ENCODE peak calls at places on chromosomes 1 and 21, in eight cellular contexts. J, C, B, H, V, A, Q and L are unnamed samples. For H3K9me3, the result is how much of the 10 kb centered on the place peaks cover.

GRCh38 chr1:96683931-96684330 is 37.7 kb upstream of the PTBP2 start:
- DNase-seq in J (no peak), C (no peak), B (no peak), H (no peak), V (no peak), A (no peak), Q (no peak), L (no peak)

GRCh38 chr1:235105051-235106043 is 23.3 kb downstream of the TOMM20 start:
- DNase-seq in J (no peak), C (no peak), B (no peak), H (no peak), V (no peak), A (no peak), Q (no peak), L (no peak)

GRCh38 chr21:42405064-42406059 is 1.7 kb downstream of the UBASH3A start:
- DNase-seq in J (peak), C (no peak), B (no peak), H (no peak), V (no peak), A (no peak), Q (no peak), L (no peak)

GRCh38 chr1:18443573-18444520 is 36.9 kb upstream of the KLHDC7A start:
- DNase-seq in J (no peak), C (no peak), B (no peak), H (no peak), V (no peak), A (no peak), Q (no peak), L (no peak)

GRCh38 chr1:21631944-21632887 is 36.9 kb downstream of the RAP1GAP start:
- DNase-seq in J (no peak), C (peak), B (no peak), H (no peak), V (no peak), A (no peak), Q (no peak), L (no peak)

GRCh38 chr1:27218736-27219135 is 15.7 kb upstream of the WDTC1 start:
- DNase-seq in J (no peak), C (no peak), B (no peak), H (no peak), V (no peak), A (no peak), Q (no peak), L (no peak)

GRCh38 chr21:39346671-39347327 is 2.1 kb downstream of the HMGN1 start:
- DNase-seq in J (no peak), C (no peak), B (no peak), H (no peak), V (peak), A (no peak), Q (no peak), L (no peak)

GRCh38 chr1:46067652-46068051 is 64.8 kb downstream of the PIK3R3 start:
- DNase-seq in J (no peak), C (no peak), B (no peak), H (no peak), V (no peak), A (no peak), Q (no peak), L (no peak)

GRCh38 chr1:158185770-158186705 is 5.3 kb downstream of the CD1D start:
- DNase-seq in J (no peak), C (no peak), B (no peak), H (no peak), V (no peak), A (no peak), Q (no peak), L (no peak)

GRCh38 chr1:109060707-109061106 is 15.1 kb downstream of the TAF13 start:
- DNase-seq in J (no peak), C (no peak), B (no peak), H (no peak), V (no peak), A (no peak), Q (no peak), L (no peak)

GRCh38 chr1:93817819-93818569 is 61.0 kb downstream of the DNTTIP2 start:
- DNase-seq in J (peak), C (peak), B (no peak), H (no peak), V (peak), A (no peak), Q (no peak), L (no peak)

GRCh38 chr21:34198232-34199120 is 125.1 kb downstream of the MRPS6 start:
- DNase-seq in J (no peak), C (no peak), B (no peak), H (no peak), V (no peak), A (no peak), Q (no peak), L (no peak)

GRCh38 chr21:34129039-34129891 is 55.9 kb downstream of the MRPS6 start:
- DNase-seq in J (no peak), C (peak), B (no peak), H (no peak), V (peak), A (peak), Q (peak), L (peak)

GRCh38 chr21:44822484-44823178 is 4.8 kb upstream of the SUMO3 start:
- DNase-seq in J (no peak), C (no peak), B (no peak), H (no peak), V (no peak), A (no peak), Q (no peak), L (no peak)

GRCh38 chr1:206117151-206117948 is at the start of gene AVPR1B:
- DNase-seq in J (peak), C (peak), B (peak), H (peak), V (peak), A (no peak), Q (no peak), L (peak)

GRCh38 chr1:96425382-96426129 is 296.0 kb upstream of the PTBP2 start:
- DNase-seq in J (no peak), C (no peak), B (no peak), H (no peak), V (no peak), A (no peak), Q (no peak), L (no peak)

GRCh38 chr1:96130432-96130831 is 591.2 kb upstream of the PTBP2 start:
- DNase-seq in J (no peak), C (no peak), B (no peak), H (no peak), V (no peak), A (no peak), Q (no peak), L (no peak)

GRCh38 chr1:118479351-118479750 is 294.3 kb upstream of the SPAG17 start:
- DNase-seq in J (no peak), C (no peak), B (no peak), H (no peak), V (no peak), A (no peak), Q (no peak), L (no peak)

GRCh38 chr1:39639333-39640130 is at the start of gene HEYL:
- DNase-seq in J (peak), C (peak), B (peak), H (peak), V (no peak), A (no peak), Q (peak), L (no peak)

GRCh38 chr21:46425566-46425965 is 33.1 kb upstream of the DIP2A start:
- DNase-seq in J (no peak), C (no peak), B (peak), H (peak), V (no peak), A (no peak), Q (peak), L (no peak)

GRCh38 chr1:58231204-58231603 is 315.3 kb downstream of the OMA1 start:
- DNase-seq in J (no peak), C (no peak), B (no peak), H (no peak), V (no peak), A (no peak), Q (no peak), L (no peak)

GRCh38 chr1:26373281-26373680 is 731 bp upstream of the ZNF683 start:
- DNase-seq in J (no peak), C (no peak), B (no peak), H (peak), V (no peak), A (no peak), Q (no peak), L (no peak)

GRCh38 chr1:241408170-241408569 is 51.2 kb upstream of the RGS7 start:
- DNase-seq in J (no peak), C (no peak), B (no peak), H (no peak), V (no peak), A (no peak), Q (no peak), L (no peak)

GRCh38 chr1:111197598-111198289 is 2.7 kb downstream of the DENND2D start:
- DNase-seq in J (no peak), C (no peak), B (peak), H (peak), V (no peak), A (no peak), Q (no peak), L (peak)

GRCh38 chr1:18662286-18662639 is 31.6 kb downstream of the PAX7 start:
- DNase-seq in J (no peak), C (no peak), B (no peak), H (no peak), V (no peak), A (no peak), Q (no peak), L (no peak)

GRCh38 chr1:46556822-46557221 is 5.4 kb upstream of the KNCN start:
- DNase-seq in J (no peak), C (peak), B (no peak), H (no peak), V (peak), A (no peak), Q (no peak), L (no peak)

GRCh38 chr21:41695513-41695912 is 71.3 kb downstream of the RIPK4 start:
- DNase-seq in J (no peak), C (no peak), B (no peak), H (no peak), V (no peak), A (no peak), Q (no peak), L (no peak)

GRCh38 chr1:78651247-78651646 is 1.6 kb downstream of the IFI44 start:
- DNase-seq in J (peak), C (no peak), B (no peak), H (no peak), V (no peak), A (no peak), Q (no peak), L (no peak)

GRCh38 chr1:211345719-211346118 is 19.1 kb downstream of the TRAF5 start:
- DNase-seq in J (no peak), C (no peak), B (peak), H (no peak), V (no peak), A (no peak), Q (no peak), L (peak)

GRCh38 chr1:59871746-59872145 is 54.8 kb downstream of the CYP2J2 start:
- DNase-seq in J (no peak), C (no peak), B (no peak), H (no peak), V (peak), A (no peak), Q (no peak), L (no peak)

GRCh38 chr1:36479505-36480051 is 3.1 kb downstream of the CSF3R start:
- DNase-seq in J (no peak), C (no peak), B (no peak), H (no peak), V (no peak), A (no peak), Q (no peak), L (no peak)

GRCh38 chr1:24369199-24369598 is 44.4 kb downstream of the STPG1 start:
- DNase-seq in J (no peak), C (no peak), B (no peak), H (no peak), V (no peak), A (no peak), Q (no peak), L (no peak)

GRCh38 chr1:101236546-101237228 is at the start of gene S1PR1:
- DNase-seq in J (peak), C (peak), B (peak), H (peak), V (peak), A (peak), Q (peak), L (peak)

GRCh38 chr1:222654849-222655248 is 37.0 kb downstream of the MIA3 start:
- DNase-seq in J (no peak), C (peak), B (no peak), H (peak), V (no peak), A (no peak), Q (no peak), L (no peak)

GRCh38 chr21:21367583-21367982 is 369.4 kb downstream of the NCAM2 start:
- DNase-seq in J (no peak), C (no peak), B (no peak), H (no peak), V (no peak), A (no peak), Q (no peak), L (no peak)

GRCh38 chr21:21366277-21366676 is 368.1 kb downstream of the NCAM2 start:
- DNase-seq in J (no peak), C (no peak), B (no peak), H (no peak), V (no peak), A (no peak), Q (no peak), L (no peak)
- H3K9me3 ChIP-seq in J (under half), C (under half), B (under half), H (under half), V (under half), A (under half), Q (under half), L (under half)

GRCh38 chr1:230869499-230869898 is 1.2 kb upstream of the C1orf198 start:
- DNase-seq in J (no peak), C (no peak), B (no peak), H (no peak), V (no peak), A (no peak), Q (no peak), L (no peak)
- H3K4me3 ChIP-seq in J (peak), C (no peak), B (peak), H (peak), V (no peak), A (peak), Q (no peak), L (no peak)

DNA sequence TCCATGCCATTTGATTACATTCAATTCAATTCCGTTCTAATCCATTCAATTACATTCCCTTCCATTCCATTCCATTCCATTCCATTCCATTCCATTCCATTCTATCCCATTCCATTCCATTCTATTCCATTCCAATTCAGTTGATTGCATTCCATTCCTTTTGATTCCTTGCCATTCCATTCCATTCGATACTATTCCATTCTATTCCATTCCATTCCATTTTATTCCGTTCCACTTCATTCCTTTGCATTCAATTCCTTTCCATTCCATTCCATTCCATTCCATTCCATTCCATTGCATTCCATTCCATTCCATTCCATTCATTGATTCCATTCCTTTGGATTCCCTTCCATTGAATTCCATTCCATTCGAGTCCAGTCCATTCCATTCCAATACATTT is 2574.0 kb upstream of the TPTE start:
- DNase-seq in J (no peak), C (no peak), B (no peak), H (no peak), V (no peak), A (no peak), Q (no peak), L (no peak)
- H3K9me3 ChIP-seq in J (half or more), C (under half), B (half or more), H (half or more), V (half or more), A (under half), Q (under half), L (under half)

DNA sequence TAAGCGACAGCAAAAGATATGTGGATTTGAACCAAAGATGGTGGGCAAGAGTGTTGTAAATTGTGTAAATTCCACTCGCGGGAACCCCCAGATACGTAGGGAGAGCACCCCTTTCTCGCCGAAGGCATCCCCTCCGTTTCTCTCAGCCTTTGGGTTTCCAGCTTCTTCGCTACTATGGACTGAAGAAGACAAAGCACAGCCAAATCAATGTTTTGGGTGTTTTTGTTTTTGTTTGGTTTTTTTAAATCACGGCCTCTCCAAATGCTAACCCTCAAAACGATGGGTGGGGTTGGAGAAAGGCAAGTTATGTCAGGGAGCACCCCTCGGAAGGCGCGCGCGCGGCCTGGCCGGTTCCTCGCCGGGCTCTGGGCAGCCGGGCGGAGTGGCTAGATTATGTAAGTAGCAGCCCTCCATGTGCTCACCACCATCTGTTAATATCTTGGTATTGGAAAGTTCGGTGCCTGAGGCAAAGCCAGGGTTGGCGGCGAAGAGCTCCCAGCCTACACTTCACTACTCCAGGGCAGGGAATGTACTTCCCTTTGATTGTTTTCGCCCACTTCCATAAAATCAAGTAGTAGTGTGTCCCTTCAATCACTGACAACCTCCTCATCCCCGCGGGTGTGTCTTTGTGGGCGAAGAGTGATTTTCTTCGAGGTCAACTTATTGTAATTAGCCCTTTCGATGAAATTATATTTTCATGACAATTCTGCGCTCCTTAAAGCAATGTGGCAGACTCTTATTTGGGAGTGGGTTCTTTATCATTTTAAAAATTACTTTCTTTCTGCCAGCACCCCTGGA is 4.0 kb upstream of the PROX1 start:
- DNase-seq in J (peak), C (no peak), B (peak), H (no peak), V (no peak), A (no peak), Q (no peak), L (no peak)
- H3K4me3 ChIP-seq in J (no peak), C (no peak), B (peak), H (peak), V (no peak), A (no peak), Q (no peak), L (no peak)

GRCh38 chr1:49397086-49397485 is 620.4 kb upstream of the BEND5 start:
- DNase-seq in J (no peak), C (no peak), B (no peak), H (no peak), V (no peak), A (no peak), Q (no peak), L (no peak)
- H3K9me3 ChIP-seq in J (under half), C (under half), B (under half), H (under half), V (under half), A (under half), Q (under half), L (under half)

GRCh38 chr1:31815307-31815645 is 546 bp downstream of the SPOCD1 start:
- DNase-seq in J (no peak), C (no peak), B (no peak), H (no peak), V (no peak), A (no peak), Q (no peak), L (no peak)
- H3K4me3 ChIP-seq in J (no peak), C (no peak), B (no peak), H (no peak), V (no peak), A (no peak), Q (no peak), L (no peak)

DNA sequence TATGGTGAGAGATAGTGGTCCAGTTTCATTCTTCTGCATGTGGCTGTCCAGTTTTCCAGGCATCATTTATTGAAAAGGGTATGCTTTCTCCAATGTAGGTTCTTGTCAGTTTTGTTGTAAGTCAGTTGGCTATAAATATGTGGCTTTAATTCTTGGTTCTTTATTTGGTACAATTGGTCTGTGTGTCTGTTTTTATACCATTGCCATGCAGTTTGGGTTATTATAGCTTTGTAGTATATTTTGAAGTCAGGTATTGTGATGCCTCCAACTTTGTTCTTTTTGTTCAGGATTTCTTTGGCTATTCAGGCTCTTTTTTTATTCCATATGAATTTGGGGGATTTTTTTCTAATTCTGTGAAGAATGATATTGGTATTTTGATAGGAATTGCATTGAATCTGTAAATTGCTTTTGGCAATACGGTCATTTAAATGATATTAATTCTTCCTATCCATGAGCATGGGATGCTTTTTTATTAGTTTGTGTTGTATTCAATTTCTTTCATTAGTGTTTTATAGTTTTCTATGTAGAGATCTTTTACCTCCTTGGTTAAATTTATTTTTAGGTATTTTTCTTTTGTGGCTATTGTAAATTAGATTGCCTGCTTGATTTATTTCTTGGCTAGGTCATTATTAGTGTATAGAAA is 3.3 kb downstream of the DNAH14 start:
- DNase-seq in J (no peak), C (no peak), B (no peak), H (no peak), V (no peak), A (no peak), Q (no peak), L (no peak)
- H3K9me3 ChIP-seq in J (under half), C (under half), B (under half), H (under half), V (under half), A (under half), Q (under half), L (under half)

DNA sequence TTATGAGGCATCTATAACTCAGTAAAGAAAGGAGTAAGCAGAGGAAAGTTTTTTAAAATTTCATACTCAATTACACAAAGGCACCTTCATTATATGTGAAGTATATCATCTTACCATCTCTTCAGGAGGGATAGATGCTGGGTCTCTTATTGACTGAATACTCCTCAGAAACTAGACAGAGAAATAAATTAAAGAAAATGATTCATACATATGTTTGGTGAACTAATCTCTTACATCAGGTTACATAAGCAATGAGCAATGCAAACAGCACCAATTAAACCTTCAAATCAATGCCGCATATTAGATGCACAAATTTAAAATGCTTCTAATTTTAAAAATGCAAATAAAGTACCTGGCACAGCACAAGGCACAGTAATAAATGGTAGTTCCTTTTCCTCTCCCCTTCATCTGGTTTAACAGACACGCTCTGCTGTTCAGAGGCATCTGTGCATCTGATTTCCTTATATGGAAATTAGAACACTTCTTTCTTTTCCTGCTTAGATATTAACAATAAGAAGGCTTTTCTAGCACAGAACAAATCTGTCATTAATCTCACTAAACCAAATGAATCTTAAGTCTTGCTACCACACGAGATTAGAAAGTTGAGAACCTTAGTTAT is 20.0 kb downstream of the SCYL3 start:
- DNase-seq in J (no peak), C (no peak), B (no peak), H (no peak), V (no peak), A (no peak), Q (no peak), L (no peak)
- H3K4me3 ChIP-seq in J (no peak), C (no peak), B (no peak), H (no peak), V (no peak), A (no peak), Q (no peak), L (no peak)